ENCODE peak calls at places on chromosomes 1 and 21, in six cellular contexts. One of them, this sample, is unnamed.

GRCh38 chr21:34649400-34649799 is 19.4 kb upstream of the CLIC6 start:
- DNase-seq in stomach: no peak
- DNase-seq in transverse colon: no peak
- DNase-seq in ovary: no peak
- DNase-seq in SK-N-SH: no peak
- DNase-seq in A549: no peak
- DNase-seq in this sample: no peak

GRCh38 chr1:202015677-202015952 is 5.2 kb downstream of the ELF3 start:
- DNase-seq in SK-N-SH: no peak
- DNase-seq in stomach: no peak
- DNase-seq in A549: no peak
- DNase-seq in transverse colon: peak; percentile 45
- DNase-seq in ovary: no peak
- DNase-seq in this sample: no peak

GRCh38 chr1:147600119-147601111 is 59.1 kb downstream of the BCL9 start:
- DNase-seq in transverse colon: no peak
- DNase-seq in SK-N-SH: no peak
- DNase-seq in stomach: no peak
- DNase-seq in ovary: no peak
- DNase-seq in A549: peak; percentile 25
- DNase-seq in this sample: no peak

GRCh38 chr21:45574691-45575090 is 32.5 kb upstream of the SLC19A1 start:
- DNase-seq in stomach: no peak
- DNase-seq in SK-N-SH: peak; percentile 34
- DNase-seq in transverse colon: no peak
- DNase-seq in ovary: peak; percentile 8
- DNase-seq in A549: no peak
- DNase-seq in this sample: peak; percentile 3

GRCh38 chr1:91863498-91863897 is 22.5 kb downstream of the TGFBR3 start:
- DNase-seq in transverse colon: no peak
- DNase-seq in ovary: no peak
- DNase-seq in SK-N-SH: no peak
- DNase-seq in stomach: no peak
- DNase-seq in A549: no peak
- DNase-seq in this sample: no peak

GRCh38 chr1:44962729-44963128 is 23.7 kb downstream of the EIF2B3 start:
- DNase-seq in A549: no peak
- DNase-seq in transverse colon: no peak
- DNase-seq in ovary: no peak
- DNase-seq in SK-N-SH: no peak
- DNase-seq in stomach: no peak
- DNase-seq in this sample: no peak

GRCh38 chr1:6979003-6979577 is 193.8 kb downstream of the CAMTA1 start:
- DNase-seq in A549: no peak
- DNase-seq in stomach: no peak
- DNase-seq in transverse colon: no peak
- DNase-seq in ovary: no peak
- DNase-seq in SK-N-SH: no peak
- DNase-seq in this sample: no peak

GRCh38 chr1:209103135-209103534 is 480.4 kb upstream of the CAMK1G start:
- DNase-seq in stomach: no peak
- DNase-seq in ovary: no peak
- DNase-seq in transverse colon: no peak
- DNase-seq in SK-N-SH: no peak
- DNase-seq in A549: no peak
- DNase-seq in this sample: no peak

GRCh38 chr21:45559216-45560105 is 17.2 kb upstream of the SLC19A1 start:
- DNase-seq in A549: no peak
- DNase-seq in stomach: no peak
- DNase-seq in ovary: no peak
- DNase-seq in SK-N-SH: no peak
- DNase-seq in transverse colon: no peak
- DNase-seq in this sample: no peak

GRCh38 chr1:30812093-30812492 is 54.5 kb upstream of the LAPTM5 start:
- DNase-seq in A549: no peak
- DNase-seq in transverse colon: no peak
- DNase-seq in ovary: no peak
- DNase-seq in stomach: no peak
- DNase-seq in SK-N-SH: no peak
- DNase-seq in this sample: no peak

GRCh38 chr1:42173961-42174715 is 9.6 kb upstream of the GUCA2A start:
- DNase-seq in ovary: no peak
- DNase-seq in stomach: no peak
- DNase-seq in A549: no peak
- DNase-seq in transverse colon: no peak
- DNase-seq in SK-N-SH: no peak
- DNase-seq in this sample: no peak

GRCh38 chr1:6505367-6506209 is 14.1 kb upstream of the PLEKHG5 start:
- DNase-seq in SK-N-SH: peak; percentile 23
- DNase-seq in ovary: no peak
- DNase-seq in A549: no peak
- DNase-seq in stomach: no peak
- DNase-seq in transverse colon: no peak
- DNase-seq in this sample: no peak

GRCh38 chr1:41102208-41102607 is 80.7 kb upstream of the SLFNL1 start:
- DNase-seq in A549: no peak
- DNase-seq in SK-N-SH: peak; percentile 56
- DNase-seq in ovary: peak; percentile 91
- DNase-seq in stomach: peak; percentile 89
- DNase-seq in transverse colon: peak; percentile 90
- DNase-seq in this sample: peak; percentile 84

GRCh38 chr1:165481820-165482532 is 37.0 kb upstream of the RXRG start:
- DNase-seq in A549: peak; percentile 47
- DNase-seq in transverse colon: peak; percentile 12
- DNase-seq in SK-N-SH: no peak
- DNase-seq in ovary: peak; percentile 14
- DNase-seq in stomach: peak; percentile 26
- DNase-seq in this sample: no peak

GRCh38 chr1:203899317-203899716 is 37.9 kb downstream of the SNRPE start:
- DNase-seq in A549: no peak
- DNase-seq in stomach: no peak
- DNase-seq in transverse colon: no peak
- DNase-seq in ovary: no peak
- DNase-seq in SK-N-SH: no peak
- DNase-seq in this sample: no peak

GRCh38 chr1:184563308-184563707 is 176.5 kb downstream of the C1orf21 start:
- DNase-seq in SK-N-SH: peak; percentile 34
- DNase-seq in ovary: no peak
- DNase-seq in stomach: no peak
- DNase-seq in A549: no peak
- DNase-seq in transverse colon: no peak
- DNase-seq in this sample: no peak

GRCh38 chr1:247500725-247501348 is 35.4 kb downstream of the OR2C3 start:
- DNase-seq in SK-N-SH: no peak
- DNase-seq in transverse colon: no peak
- DNase-seq in A549: no peak
- DNase-seq in stomach: no peak
- DNase-seq in ovary: no peak
- DNase-seq in this sample: no peak

GRCh38 chr21:38223893-38224540 is 32.8 kb upstream of the KCNJ15 start:
- DNase-seq in ovary: no peak
- DNase-seq in A549: no peak
- DNase-seq in SK-N-SH: no peak
- DNase-seq in transverse colon: no peak
- DNase-seq in stomach: no peak
- DNase-seq in this sample: no peak

GRCh38 chr1:29579821-29580425 is 343.6 kb downstream of the PTPRU start:
- DNase-seq in stomach: no peak
- DNase-seq in transverse colon: no peak
- DNase-seq in SK-N-SH: no peak
- DNase-seq in ovary: no peak
- DNase-seq in A549: no peak
- DNase-seq in this sample: no peak

GRCh38 chr1:189192741-189193140 is 1284.9 kb downstream of the BRINP3 start:
- DNase-seq in stomach: no peak
- DNase-seq in SK-N-SH: no peak
- DNase-seq in transverse colon: no peak
- DNase-seq in ovary: no peak
- DNase-seq in A549: no peak
- DNase-seq in this sample: no peak

GRCh38 chr21:15964181-15964855 is 234.5 kb downstream of the USP25 start:
- DNase-seq in ovary: no peak
- DNase-seq in A549: no peak
- DNase-seq in stomach: no peak
- DNase-seq in transverse colon: no peak
- DNase-seq in SK-N-SH: no peak
- DNase-seq in this sample: no peak

GRCh38 chr1:30045304-30046090 is 677.9 kb downstream of the MATN1 start:
- DNase-seq in A549: no peak
- DNase-seq in stomach: no peak
- DNase-seq in transverse colon: no peak
- DNase-seq in ovary: no peak
- DNase-seq in SK-N-SH: no peak
- DNase-seq in this sample: no peak

GRCh38 chr1:39685071-39685470 is 6.2 kb downstream of the HPCAL4 start:
- DNase-seq in transverse colon: no peak
- DNase-seq in stomach: no peak
- DNase-seq in A549: no peak
- DNase-seq in SK-N-SH: no peak
- DNase-seq in ovary: no peak
- DNase-seq in this sample: no peak

GRCh38 chr1:183089025-183089639 is 65.9 kb downstream of the LAMC1 start:
- DNase-seq in A549: no peak
- DNase-seq in ovary: no peak
- DNase-seq in stomach: no peak
- DNase-seq in SK-N-SH: no peak
- DNase-seq in transverse colon: no peak
- DNase-seq in this sample: no peak

GRCh38 chr1:230730979-230731378 is 16.2 kb upstream of the CAPN9 start:
- DNase-seq in ovary: no peak
- DNase-seq in transverse colon: no peak
- DNase-seq in A549: no peak
- DNase-seq in stomach: no peak
- DNase-seq in SK-N-SH: no peak
- DNase-seq in this sample: no peak

GRCh38 chr1:200891774-200892157 is 2.9 kb upstream of the INAVA start:
- DNase-seq in ovary: no peak
- DNase-seq in A549: no peak
- DNase-seq in stomach: no peak
- DNase-seq in SK-N-SH: no peak
- DNase-seq in transverse colon: peak; percentile 52
- DNase-seq in this sample: no peak

GRCh38 chr21:36120304-36120902 is 14.5 kb upstream of the CBR3 start:
- DNase-seq in A549: no peak
- DNase-seq in SK-N-SH: no peak
- DNase-seq in ovary: no peak
- DNase-seq in transverse colon: no peak
- DNase-seq in stomach: no peak
- DNase-seq in this sample: no peak

GRCh38 chr1:67723620-67724019 is 38.6 kb downstream of the GADD45A start:
- DNase-seq in stomach: no peak
- DNase-seq in ovary: no peak
- DNase-seq in SK-N-SH: no peak
- DNase-seq in A549: no peak
- DNase-seq in transverse colon: no peak
- DNase-seq in this sample: no peak
- TF ChIP-seq EP300 in stomach: no peak
- TF ChIP-seq EP300 in ovary: no peak
- TF ChIP-seq EP300 in SK-N-SH: peak; percentile 39
- TF ChIP-seq EP300 in A549: no peak
- TF ChIP-seq EP300 in transverse colon: no peak
- TF ChIP-seq EP300 in this sample: peak; percentile 18

DNA sequence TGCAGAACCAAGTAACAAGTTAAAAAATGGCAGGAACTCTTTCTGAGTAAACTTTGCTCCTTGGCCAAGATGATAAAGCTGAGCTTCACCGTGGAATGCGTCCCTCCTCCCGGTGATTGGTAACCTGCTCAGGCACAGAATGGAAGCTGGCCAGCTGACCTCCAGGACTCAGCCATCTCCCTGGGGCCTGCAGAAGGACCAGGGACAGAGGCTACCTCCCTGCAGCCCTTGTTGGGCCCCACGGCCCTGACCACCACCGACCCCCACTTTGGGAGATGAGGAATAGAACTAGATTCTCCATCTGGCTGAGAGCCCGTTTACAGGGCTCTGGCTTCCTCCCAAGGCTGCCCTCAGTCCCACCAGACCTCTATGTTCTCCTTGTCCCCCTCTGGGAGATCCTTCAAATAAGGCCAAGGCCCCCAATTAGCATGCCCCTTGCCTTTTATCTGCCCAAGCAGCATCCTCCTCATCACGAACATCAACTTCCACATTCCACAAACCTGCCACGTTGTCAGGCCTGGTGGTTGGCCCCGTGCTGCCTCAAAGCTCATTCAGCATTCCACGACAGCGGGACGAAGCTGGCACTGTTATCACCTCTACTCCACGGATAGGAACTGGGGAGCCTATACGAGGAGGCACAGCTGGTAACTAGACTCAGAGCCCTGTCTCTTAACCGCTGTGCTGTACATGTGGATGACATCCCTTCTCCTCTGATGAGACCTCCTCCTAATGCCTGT is 74.1 kb downstream of the CD34 start:
- DNase-seq in transverse colon: no peak
- DNase-seq in A549: no peak
- DNase-seq in stomach: no peak
- DNase-seq in SK-N-SH: no peak
- DNase-seq in ovary: no peak
- DNase-seq in this sample: no peak
- H3K27ac ChIP-seq in transverse colon: peak overlapping the region; percentile 62
- H3K27ac ChIP-seq in A549: no peak overlapping the region
- H3K27ac ChIP-seq in stomach: peak overlapping the region; percentile 27
- H3K27ac ChIP-seq in SK-N-SH: no peak overlapping the region
- H3K27ac ChIP-seq in ovary: no peak overlapping the region
- H3K27ac ChIP-seq in this sample: no peak overlapping the region

GRCh38 chr1:15650433-15650832 is 33.2 kb downstream of the DDI2 start:
- DNase-seq in SK-N-SH: no peak
- DNase-seq in ovary: no peak
- DNase-seq in stomach: no peak
- DNase-seq in A549: no peak
- DNase-seq in transverse colon: no peak
- DNase-seq in this sample: no peak
- TF ChIP-seq EP300 in SK-N-SH: no peak
- TF ChIP-seq EP300 in ovary: no peak
- TF ChIP-seq EP300 in stomach: no peak
- TF ChIP-seq EP300 in A549: no peak
- TF ChIP-seq EP300 in transverse colon: no peak
- TF ChIP-seq EP300 in this sample: no peak

GRCh38 chr1:46546210-46546609 is 5.2 kb downstream of the KNCN start:
- DNase-seq in ovary: no peak
- DNase-seq in SK-N-SH: no peak
- DNase-seq in transverse colon: no peak
- DNase-seq in stomach: no peak
- DNase-seq in A549: no peak
- DNase-seq in this sample: no peak

GRCh38 chr1:46544561-46545240 is 6.7 kb downstream of the KNCN start:
- DNase-seq in stomach: no peak
- DNase-seq in A549: no peak
- DNase-seq in transverse colon: no peak
- DNase-seq in ovary: no peak
- DNase-seq in SK-N-SH: no peak
- DNase-seq in this sample: no peak

GRCh38 chr1:46543761-46544560 is 7.5 kb downstream of the KNCN start:
- DNase-seq in stomach: no peak
- DNase-seq in ovary: no peak
- DNase-seq in SK-N-SH: peak; percentile 67
- DNase-seq in A549: no peak
- DNase-seq in transverse colon: no peak
- DNase-seq in this sample: no peak

GRCh38 chr1:46545784-46546183 is 5.7 kb downstream of the KNCN start:
- DNase-seq in transverse colon: no peak
- DNase-seq in A549: no peak
- DNase-seq in stomach: no peak
- DNase-seq in SK-N-SH: no peak
- DNase-seq in ovary: no peak
- DNase-seq in this sample: no peak

GRCh38 chr1:46543382-46543760 is 8.1 kb downstream of the KNCN start:
- DNase-seq in A549: no peak
- DNase-seq in stomach: no peak
- DNase-seq in transverse colon: no peak
- DNase-seq in SK-N-SH: no peak
- DNase-seq in ovary: no peak
- DNase-seq in this sample: no peak
- H3K27ac ChIP-seq in A549: no peak overlapping the region
- H3K27ac ChIP-seq in stomach: no peak overlapping the region
- H3K27ac ChIP-seq in transverse colon: no peak overlapping the region
- H3K27ac ChIP-seq in SK-N-SH: no peak overlapping the region
- H3K27ac ChIP-seq in ovary: no peak overlapping the region
- H3K27ac ChIP-seq in this sample: no peak overlapping the region

This sample was measured in tibial nerve.